ENCODE peak calls at places on chromosomes 3 and 15, in eight cellular contexts. R is fibroblast of mammary gland, N is cardiac fibroblast, T is type B pancreatic cell, P is foreskin keratinocyte, Q is GM13976, W is GM20000, M is ascending aorta. C is an unnamed sample.

GRCh38 chr3:141321109-141321497 is 47.2 kb upstream of the ZBTB38 start:
- DNase-seq in R (peak), N (peak), T (no peak), P (no peak), Q (no peak), W (no peak), M (no peak), C (no peak)

GRCh38 chr15:90213123-90213817 is 12.1 kb downstream of the SEMA4B start:
- DNase-seq in R (no peak), N (no peak), T (no peak), P (peak), Q (no peak), W (no peak), M (no peak), C (no peak)

GRCh38 chr3:23840521-23840920 is 34.8 kb downstream of the UBE2E1 start:
- DNase-seq in R (no peak), N (no peak), T (no peak), P (no peak), Q (no peak), W (no peak), M (no peak), C (no peak)

GRCh38 chr3:119035014-119035346 is 334 bp upstream of the IGSF11 start:
- DNase-seq in R (no peak), N (peak), T (no peak), P (peak), Q (no peak), W (no peak), M (no peak), C (no peak)

GRCh38 chr3:57078366-57079220 is 18.1 kb downstream of the SPATA12 start:
- DNase-seq in R (peak), N (peak), T (peak), P (no peak), Q (peak), W (peak), M (no peak), C (peak)

GRCh38 chr15:70023064-70023768 is 74.5 kb downstream of the TLE3 start:
- DNase-seq in R (peak), N (peak), T (no peak), P (peak), Q (peak), W (peak), M (no peak), C (no peak)

GRCh38 chr3:100189444-100189964 is 71.3 kb upstream of the TBC1D23 start:
- DNase-seq in R (no peak), N (no peak), T (no peak), P (no peak), Q (no peak), W (no peak), M (no peak), C (no peak)

GRCh38 chr3:170355738-170356595 is 1.5 kb upstream of the SKIL start:
- DNase-seq in R (peak), N (peak), T (no peak), P (peak), Q (peak), W (peak), M (no peak), C (peak)

GRCh38 chr3:45180051-45180450 is 33.9 kb upstream of the CDCP1 start:
- DNase-seq in R (peak), N (peak), T (no peak), P (peak), Q (no peak), W (no peak), M (no peak), C (no peak)

GRCh38 chr15:70451861-70452653 is 311.3 kb downstream of the UACA start:
- DNase-seq in R (no peak), N (no peak), T (no peak), P (no peak), Q (no peak), W (no peak), M (no peak), C (peak)

GRCh38 chr3:15269091-15269989 is 63.0 kb downstream of the SH3BP5 start:
- DNase-seq in R (peak), N (peak), T (peak), P (peak), Q (peak), W (peak), M (peak), C (no peak)

GRCh38 chr3:73697020-73697419 is 72.3 kb upstream of the PDZRN3 start:
- DNase-seq in R (no peak), N (no peak), T (no peak), P (peak), Q (no peak), W (no peak), M (no peak), C (no peak)

GRCh38 chr3:113600418-113601185 is 68.2 kb downstream of the SIDT1 start:
- DNase-seq in R (no peak), N (no peak), T (no peak), P (no peak), Q (no peak), W (no peak), M (no peak), C (no peak)

GRCh38 chr3:113606539-113607218 is 74.3 kb downstream of the SIDT1 start:
- DNase-seq in R (no peak), N (no peak), T (no peak), P (no peak), Q (peak), W (peak), M (no peak), C (no peak)

GRCh38 chr3:113602836-113603235 is 70.5 kb downstream of the SIDT1 start:
- DNase-seq in R (no peak), N (no peak), T (no peak), P (no peak), Q (no peak), W (no peak), M (no peak), C (no peak)

GRCh38 chr3:113601240-113601639 is 68.9 kb downstream of the SIDT1 start:
- DNase-seq in R (no peak), N (no peak), T (no peak), P (no peak), Q (no peak), W (no peak), M (no peak), C (no peak)

GRCh38 chr3:113602256-113602655 is 69.9 kb downstream of the SIDT1 start:
- DNase-seq in R (no peak), N (no peak), T (no peak), P (no peak), Q (no peak), W (no peak), M (no peak), C (no peak)
- TF ChIP-seq CTCF in R (no peak), N (no peak), T (no peak), P (no peak), Q (no peak), W (no peak), M (no peak), C (no peak)

GRCh38 chr3:41202834-41203345 is 3.6 kb downstream of the CTNNB1 start:
- DNase-seq in R (peak), N (peak), T (no peak), P (peak), Q (no peak), W (peak), M (no peak), C (no peak)
- TF ChIP-seq CTCF in R (peak), N (peak), T (peak), P (peak), Q (peak), W (no peak), M (no peak), C (no peak)

GRCh38 chr3:50430186-50430585 is 70.9 kb upstream of the TMEM115 start:
- DNase-seq in R (no peak), N (no peak), T (no peak), P (no peak), Q (no peak), W (no peak), M (no peak), C (no peak)

GRCh38 chr3:50430950-50431435 is 71.7 kb upstream of the TMEM115 start:
- DNase-seq in R (no peak), N (no peak), T (no peak), P (no peak), Q (no peak), W (no peak), M (no peak), C (no peak)

GRCh38 chr3:50423543-50423942 is 64.2 kb upstream of the TMEM115 start:
- DNase-seq in R (no peak), N (no peak), T (no peak), P (no peak), Q (no peak), W (no peak), M (no peak), C (no peak)

GRCh38 chr3:50427255-50427654 is 67.9 kb upstream of the TMEM115 start:
- DNase-seq in R (no peak), N (no peak), T (no peak), P (no peak), Q (no peak), W (no peak), M (no peak), C (no peak)

GRCh38 chr3:50428007-50428633 is 68.8 kb upstream of the TMEM115 start:
- DNase-seq in R (no peak), N (no peak), T (no peak), P (no peak), Q (no peak), W (no peak), M (no peak), C (no peak)
- TF ChIP-seq CTCF in R (no peak), N (no peak), T (no peak), P (peak), Q (no peak), W (no peak), M (no peak), C (no peak)

DNA sequence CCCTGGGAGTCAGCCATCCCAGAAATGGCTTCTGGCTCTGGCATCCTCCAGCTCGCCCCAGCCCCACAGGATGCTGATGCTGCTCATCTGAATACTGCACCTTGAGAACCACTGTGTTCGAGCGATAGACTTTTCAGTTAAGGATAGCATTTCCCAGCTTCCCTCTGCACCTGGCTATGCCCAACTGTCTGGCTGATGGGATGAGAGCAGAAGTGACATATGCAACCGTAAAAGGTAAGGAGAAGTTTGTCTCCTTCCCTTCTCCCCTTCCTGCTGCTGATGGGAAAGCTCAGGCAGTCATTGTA is 9.7 kb upstream of the HHATL start:
- DNase-seq in R (no peak), N (no peak), T (peak), P (no peak), Q (no peak), W (no peak), M (no peak), C (no peak)
- TF ChIP-seq CTCF in R (no peak), N (no peak), T (no peak), P (no peak), Q (no peak), W (no peak), M (no peak), C (no peak)

GRCh38 chr3:190442240-190442639 is 7.5 kb downstream of the TMEM207 start:
- DNase-seq in R (no peak), N (no peak), T (no peak), P (no peak), Q (no peak), W (no peak), M (no peak), C (no peak)

GRCh38 chr3:190444036-190444435 is 5.7 kb downstream of the TMEM207 start:
- DNase-seq in R (no peak), N (no peak), T (no peak), P (no peak), Q (no peak), W (no peak), M (no peak), C (no peak)

GRCh38 chr3:190446492-190447301 is 3.0 kb downstream of the TMEM207 start:
- DNase-seq in R (no peak), N (no peak), T (no peak), P (no peak), Q (no peak), W (no peak), M (no peak), C (no peak)

GRCh38 chr3:190444576-190445145 is 5.0 kb downstream of the TMEM207 start:
- DNase-seq in R (no peak), N (no peak), T (no peak), P (peak), Q (no peak), W (no peak), M (no peak), C (no peak)

GRCh38 chr3:190443257-190443656 is 6.4 kb downstream of the TMEM207 start:
- DNase-seq in R (peak), N (peak), T (no peak), P (no peak), Q (no peak), W (no peak), M (no peak), C (no peak)
- TF ChIP-seq CTCF in R (peak), N (no peak), T (peak), P (peak), Q (no peak), W (no peak), M (no peak), C (no peak)

DNA sequence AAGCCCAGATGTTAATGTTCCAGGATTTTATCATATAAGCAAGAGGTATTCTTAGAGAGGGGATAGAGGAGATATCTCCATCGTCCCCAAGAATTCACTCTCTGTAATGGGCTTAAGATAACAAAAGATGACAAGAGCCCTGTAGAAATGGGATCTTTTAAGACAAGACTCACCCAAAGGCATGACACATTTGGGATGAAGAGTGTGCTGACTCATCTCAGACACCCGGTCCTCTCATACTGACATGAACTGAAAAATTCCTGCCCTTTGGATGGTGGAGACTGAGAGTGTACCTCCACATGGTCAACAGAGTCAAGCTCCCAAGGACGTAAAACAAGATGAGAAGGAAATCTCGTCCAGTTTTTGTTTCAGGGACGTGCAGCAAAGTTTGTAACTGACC is 11.0 kb downstream of the LEKR1 start:
- DNase-seq in R (peak), N (peak), T (no peak), P (peak), Q (no peak), W (no peak), M (no peak), C (no peak)
- TF ChIP-seq CTCF in R (no peak), N (no peak), T (no peak), P (no peak), Q (no peak), W (no peak), M (no peak), C (no peak)

DNA sequence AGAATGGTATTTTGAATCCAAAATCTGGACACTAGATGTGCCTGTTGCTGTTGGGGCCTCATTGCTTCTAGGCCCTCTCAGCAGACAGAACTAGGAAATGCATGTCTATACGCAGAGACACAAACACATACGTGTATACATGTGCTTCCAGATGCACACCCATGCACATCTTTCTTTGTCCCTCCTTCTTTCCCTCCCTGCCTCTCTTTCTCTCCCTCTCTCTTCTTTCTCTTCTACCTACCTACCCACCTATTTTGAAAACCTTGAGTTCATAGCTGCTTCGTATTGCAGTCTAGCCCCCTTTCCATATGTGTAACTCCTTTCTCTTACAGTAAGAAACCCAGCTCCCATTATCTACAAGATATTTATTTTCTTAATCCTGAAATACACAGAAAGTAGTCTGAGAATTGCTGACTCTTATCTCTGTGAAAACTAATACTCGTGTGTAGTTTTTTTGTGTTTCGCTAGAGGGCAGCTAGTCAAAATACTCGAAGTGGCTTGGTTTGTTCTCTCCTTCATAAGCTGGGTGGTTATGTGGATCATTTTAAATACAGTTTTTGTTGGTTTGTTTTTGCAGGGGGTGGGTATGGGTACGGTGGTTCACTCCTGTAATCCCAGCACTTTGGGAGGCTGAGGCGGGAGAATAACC is 18.5 kb downstream of the RPL32 start:
- DNase-seq in R (peak), N (peak), T (no peak), P (no peak), Q (no peak), W (no peak), M (no peak), C (no peak)
- TF ChIP-seq CTCF in R (peak), N (peak), T (peak), P (peak), Q (no peak), W (peak), M (no peak), C (peak)

GRCh38 chr15:67080118-67080899 is 14.9 kb downstream of the SMAD3 start:
- DNase-seq in R (peak), N (peak), T (no peak), P (peak), Q (no peak), W (no peak), M (no peak), C (no peak)
- TF ChIP-seq CTCF in R (no peak), N (no peak), T (no peak), P (no peak), Q (no peak), W (no peak), M (no peak), C (no peak)